ENCODE peak calls at places on chromosomes 7 and 10, in five cellular contexts. B, N, M, A and Z are unnamed samples. For H3K36me3, the result is how much of the 10 kb centered on the place peaks cover.

GRCh38 chr7:55523366-55523765 is 48.9 kb downstream of the VOPP1 start:
- ATAC-seq in A (no peak), N (no peak), M (no peak), B (no peak), Z (no peak)

GRCh38 chr10:103618575-103619423 is 125.3 kb downstream of the NEURL1 start:
- ATAC-seq in M (peak), B (no peak), N (no peak), A (no peak), Z (peak)

GRCh38 chr7:90424720-90425119 is 21.5 kb downstream of the CLDN12 start:
- ATAC-seq in B (no peak), M (no peak), A (peak), N (no peak), Z (no peak)

GRCh38 chr10:99766282-99766681 is 16.2 kb upstream of the ABCC2 start:
- ATAC-seq in N (no peak), M (no peak), A (peak), B (no peak), Z (no peak)

GRCh38 chr10:8350250-8350967 is 295.9 kb downstream of the GATA3 start:
- ATAC-seq in B (no peak), A (no peak), M (no peak), N (no peak), Z (no peak)

GRCh38 chr7:129877146-129877792 is 75.5 kb downstream of the UBE2H start:
- ATAC-seq in M (peak), B (no peak), A (no peak), N (peak), Z (peak)

GRCh38 chr10:113493195-113493594 is 59.7 kb upstream of the HABP2 start:
- ATAC-seq in N (no peak), A (no peak), B (no peak), M (no peak), Z (peak)

GRCh38 chr7:18552943-18553584 is 57.5 kb downstream of the HDAC9 start:
- ATAC-seq in B (no peak), N (no peak), A (no peak), M (no peak), Z (no peak)

GRCh38 chr10:14571866-14572507 is 202.7 kb downstream of the FAM107B start:
- ATAC-seq in A (peak), M (no peak), B (peak), N (peak), Z (no peak)

GRCh38 chr10:121949052-121949451 is 21.2 kb upstream of the ATE1 start:
- ATAC-seq in N (peak), M (no peak), A (no peak), B (no peak), Z (no peak)

GRCh38 chr10:3548702-3549101 is 236.3 kb downstream of the KLF6 start:
- ATAC-seq in B (no peak), N (no peak), A (no peak), M (no peak), Z (no peak)

GRCh38 chr7:127946081-127946480 is 85.2 kb downstream of the LRRC4 start:
- ATAC-seq in B (no peak), N (no peak), A (no peak), M (no peak), Z (no peak)

GRCh38 chr10:110326351-110327032 is 21.8 kb upstream of the SMNDC1 start:
- ATAC-seq in A (peak), B (no peak), M (no peak), N (no peak), Z (no peak)

GRCh38 chr10:73648975-73649829 is 6.6 kb downstream of the SYNPO2L start:
- ATAC-seq in B (no peak), M (peak), A (no peak), N (peak), Z (no peak)

GRCh38 chr10:14466256-14466655 is 135.5 kb upstream of the FRMD4A start:
- ATAC-seq in N (no peak), A (no peak), B (no peak), M (no peak), Z (no peak)

GRCh38 chr10:88546462-88546861 is 36.7 kb downstream of the RNLS start:
- ATAC-seq in A (no peak), M (no peak), N (no peak), B (no peak), Z (no peak)

GRCh38 chr7:140390034-140390433 is 8.3 kb downstream of the SLC37A3 start:
- ATAC-seq in M (no peak), N (no peak), B (no peak), A (peak), Z (no peak)

GRCh38 chr10:34816067-34817002 is 1.2 kb upstream of the PARD3 start:
- ATAC-seq in B (peak), A (peak), N (peak), M (no peak), Z (no peak)

GRCh38 chr7:134444198-134444960 is 14.5 kb downstream of the AKR1B1 start:
- ATAC-seq in N (peak), B (no peak), A (no peak), M (peak), Z (peak)

GRCh38 chr10:106132956-106133355 is 1031.5 kb downstream of the SORCS1 start:
- ATAC-seq in B (no peak), M (no peak), N (no peak), A (no peak), Z (no peak)

GRCh38 chr7:44264221-44264956 is 61.0 kb downstream of the CAMK2B start:
- ATAC-seq in M (no peak), A (no peak), N (no peak), B (no peak), Z (no peak)

GRCh38 chr7:47314728-47315601 is 266.9 kb downstream of the TNS3 start:
- ATAC-seq in A (no peak), B (peak), N (peak), M (no peak), Z (peak)

GRCh38 chr7:134866581-134866980 is 87.1 kb downstream of the CALD1 start:
- ATAC-seq in N (no peak), B (no peak), M (no peak), A (no peak), Z (no peak)

GRCh38 chr10:34966440-34966839 is 123.7 kb downstream of the CUL2 start:
- ATAC-seq in N (no peak), A (no peak), B (no peak), M (no peak), Z (no peak)

GRCh38 chr7:133061357-133061756 is 20.5 kb downstream of the CHCHD3 start:
- ATAC-seq in N (no peak), A (no peak), B (no peak), M (no peak), Z (no peak)

GRCh38 chr7:75878312-75878768 is 494 bp upstream of the RHBDD2 start:
- ATAC-seq in N (no peak), B (peak), M (peak), A (peak), Z (peak)

GRCh38 chr10:131253931-131254865 is 57.3 kb downstream of the TCERG1L start:
- ATAC-seq in A (no peak), M (no peak), N (no peak), B (no peak), Z (no peak)

GRCh38 chr7:107051376-107051775 is 6.9 kb downstream of the PRKAR2B start:
- ATAC-seq in B (no peak), N (no peak), A (no peak), M (no peak), Z (no peak)

GRCh38 chr10:34824870-34825269 is 9.8 kb upstream of the PARD3 start:
- ATAC-seq in A (peak), N (peak), M (peak), B (no peak), Z (no peak)

GRCh38 chr7:110877086-110877485 is 213.8 kb upstream of the LRRN3 start:
- ATAC-seq in N (no peak), A (no peak), M (no peak), B (no peak), Z (no peak)

GRCh38 chr10:114631090-114631677 is 26.9 kb downstream of the ABLIM1 start:
- ATAC-seq in N (no peak), M (no peak), A (peak), B (no peak), Z (no peak)

GRCh38 chr7:108455524-108455832 is 758 bp downstream of the NRCAM start:
- ATAC-seq in A (peak), B (no peak), N (peak), M (no peak), Z (peak)

GRCh38 chr10:6036861-6037321 is 25.3 kb downstream of the IL2RA start:
- ATAC-seq in A (peak), M (no peak), N (no peak), B (peak), Z (no peak)

GRCh38 chr7:94223375-94224084 is 171.2 kb upstream of the COL1A2 start:
- ATAC-seq in M (no peak), A (peak), N (peak), B (no peak), Z (no peak)

GRCh38 chr7:73715648-73716317 is 3.7 kb downstream of the STX1A start:
- ATAC-seq in B (no peak), M (peak), A (peak), N (peak), Z (peak)

GRCh38 chr7:135454060-135454459 is 55.8 kb downstream of the CNOT4 start:
- ATAC-seq in B (no peak), N (no peak), M (no peak), A (peak), Z (no peak)

GRCh38 chr10:93028881-93029280 is 31.7 kb upstream of the CYP26C1 start:
- ATAC-seq in N (no peak), A (no peak), B (no peak), M (no peak), Z (no peak)

GRCh38 chr10:132713421-132714095 is 72.4 kb downstream of the NKX6-2 start:
- ATAC-seq in M (no peak), N (no peak), A (no peak), B (peak), Z (no peak)

GRCh38 chr10:132716691-132717490 is 69.1 kb downstream of the NKX6-2 start:
- ATAC-seq in N (no peak), A (no peak), B (no peak), M (no peak), Z (no peak)

GRCh38 chr10:132714906-132715790 is 70.8 kb downstream of the NKX6-2 start:
- ATAC-seq in A (no peak), N (no peak), B (no peak), M (no peak), Z (no peak)

GRCh38 chr10:132714096-132714721 is 71.7 kb downstream of the NKX6-2 start:
- ATAC-seq in B (no peak), N (no peak), M (no peak), A (no peak), Z (no peak)

GRCh38 chr10:132715791-132716680 is 69.9 kb downstream of the NKX6-2 start:
- ATAC-seq in A (no peak), N (no peak), B (no peak), M (no peak), Z (no peak)
- H3K36me3 ChIP-seq in A (under half), N (under half), B (under half), M (under half), Z (half or more)

GRCh38 chr7:158976468-158976848 is 120.1 kb downstream of the DYNC2I1 start:
- ATAC-seq in A (peak), B (no peak), N (peak), M (peak), Z (peak)

GRCh38 chr7:158973440-158973839 is 117.1 kb downstream of the DYNC2I1 start:
- ATAC-seq in A (no peak), M (peak), B (no peak), N (no peak), Z (no peak)

GRCh38 chr7:158976849-158977593 is 120.7 kb downstream of the DYNC2I1 start:
- ATAC-seq in M (peak), A (peak), B (peak), N (peak), Z (peak)

GRCh38 chr7:158975526-158976467 is 119.4 kb downstream of the DYNC2I1 start:
- ATAC-seq in B (no peak), N (peak), M (peak), A (no peak), Z (no peak)

DNA sequence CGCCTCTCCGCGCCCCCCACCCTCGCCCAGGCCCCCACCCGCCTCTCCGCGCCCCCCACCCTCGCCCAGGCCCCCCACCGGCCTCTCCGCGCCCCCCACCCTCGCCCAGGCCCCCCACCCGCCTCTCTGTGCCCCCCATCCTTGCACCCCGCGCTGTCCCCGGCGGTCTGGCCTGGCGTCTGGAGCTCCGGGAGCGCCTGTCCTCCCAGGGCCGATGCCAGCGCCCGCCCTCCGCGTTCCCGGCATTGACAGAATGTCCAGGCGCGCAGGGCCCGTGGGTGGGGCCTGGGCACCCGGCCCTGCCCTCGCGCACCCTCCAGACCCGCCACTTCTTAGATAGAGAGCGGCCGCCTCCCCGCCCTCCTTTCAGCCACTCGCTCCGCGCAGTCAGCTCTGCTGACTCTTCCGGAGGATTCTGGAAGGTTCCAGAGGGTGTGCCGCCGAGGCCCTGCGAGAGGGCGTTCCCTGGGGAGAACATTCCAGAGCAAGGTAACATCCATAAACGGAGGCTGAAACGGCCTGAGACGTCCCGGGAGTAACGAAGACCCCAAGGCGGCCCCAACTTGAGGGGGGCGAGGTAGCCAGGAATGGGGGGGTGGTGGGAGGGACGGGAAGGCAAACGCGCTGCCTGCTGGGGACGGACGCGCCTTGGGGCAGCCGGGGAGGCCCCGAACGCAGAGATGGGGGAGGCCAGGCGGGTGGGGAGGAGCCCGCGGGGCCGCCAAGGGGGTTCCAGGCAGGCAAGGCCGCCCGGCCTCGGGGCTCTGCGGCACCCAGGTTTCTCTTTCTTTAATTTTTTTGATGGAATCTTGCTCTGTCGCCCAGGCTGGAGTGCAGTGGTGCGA is 117.8 kb downstream of the DYNC2I1 start:
- ATAC-seq in A (no peak), N (no peak), B (no peak), M (no peak), Z (no peak)
- TF ChIP-seq EP300 in A (no peak), N (no peak), B (no peak), M (no peak), Z (no peak)

GRCh38 chr7:5643280-5643679 is 138.2 kb downstream of the RNF216 start:
- ATAC-seq in N (no peak), M (peak), A (no peak), B (no peak), Z (peak)
- H3K36me3 ChIP-seq in N (under half), M (half or more), A (under half), B (under half), Z (under half)

GRCh38 chr10:24952701-24953349 is 419 bp upstream of the PRTFDC1 start:
- ATAC-seq in B (no peak), A (peak), M (peak), N (no peak), Z (peak)

GRCh38 chr10:24953350-24954074 is 1.1 kb upstream of the PRTFDC1 start:
- ATAC-seq in M (peak), A (no peak), B (no peak), N (no peak), Z (peak)

GRCh38 chr10:24961582-24961981 is 9.2 kb upstream of the PRTFDC1 start:
- ATAC-seq in M (no peak), A (no peak), N (no peak), B (no peak), Z (no peak)

GRCh38 chr10:24958701-24959392 is 6.4 kb upstream of the PRTFDC1 start:
- ATAC-seq in A (no peak), B (peak), N (no peak), M (peak), Z (peak)

GRCh38 chr10:24957624-24958435 is 5.4 kb upstream of the PRTFDC1 start:
- ATAC-seq in B (no peak), M (no peak), A (no peak), N (no peak), Z (peak)
- TF ChIP-seq EP300 in B (no peak), M (no peak), A (no peak), N (no peak), Z (no peak)